ENCODE peak calls at places on chromosomes 6 and 20, in seven cellular contexts. A is neuronal stem cell, P is H9, D is mesenchymal stem cell, S is IMR-90, L is trophoblast cell, T is mesendoderm. E is an unnamed sample.

GRCh38 chr6:47106721-47107197 is 64.6 kb upstream of the ADGRF1 start:
- DNase-seq in A (no peak), P (peak), D (no peak), S (no peak), L (peak), T (peak), E (no peak)

GRCh38 chr6:18154507-18155272 is at the start of gene TPMT:
- DNase-seq in A (no peak), P (no peak), D (no peak), S (no peak), L (peak), T (no peak), E (no peak)

GRCh38 chr6:322940-323729 is 30.8 kb downstream of the DUSP22 start:
- DNase-seq in A (no peak), P (no peak), D (no peak), S (no peak), L (no peak), T (no peak), E (no peak)

GRCh38 chr6:20606831-20607230 is 72.6 kb downstream of the CDKAL1 start:
- DNase-seq in A (no peak), P (no peak), D (no peak), S (no peak), L (no peak), T (peak), E (no peak)

GRCh38 chr20:4717816-4718215 is 3.9 kb upstream of the PRND start:
- DNase-seq in A (no peak), P (no peak), D (no peak), S (no peak), L (no peak), T (peak), E (no peak)

GRCh38 chr6:17165383-17165782 is 63.5 kb downstream of the STMND1 start:
- DNase-seq in A (no peak), P (no peak), D (no peak), S (peak), L (peak), T (no peak), E (no peak)

GRCh38 chr6:551405-551804 is 105.5 kb downstream of the HUS1B start:
- DNase-seq in A (peak), P (peak), D (peak), S (peak), L (no peak), T (peak), E (peak)

GRCh38 chr20:38812182-38812581 is 6.7 kb downstream of the PPP1R16B start:
- DNase-seq in A (no peak), P (no peak), D (no peak), S (no peak), L (no peak), T (no peak), E (no peak)

GRCh38 chr6:43647613-43648012 is 2.8 kb downstream of the RSPH9 start:
- DNase-seq in A (no peak), P (no peak), D (no peak), S (no peak), L (no peak), T (no peak), E (no peak)

GRCh38 chr6:136036071-136036380 is 184.5 kb downstream of the PDE7B start:
- DNase-seq in A (no peak), P (no peak), D (no peak), S (no peak), L (no peak), T (no peak), E (no peak)

GRCh38 chr6:29926795-29927427 is 15.4 kb upstream of the HLA-A start:
- DNase-seq in A (no peak), P (peak), D (no peak), S (peak), L (peak), T (no peak), E (no peak)

GRCh38 chr6:42929928-42930360 is 664 bp downstream of the CNPY3 start:
- DNase-seq in A (no peak), P (no peak), D (peak), S (peak), L (peak), T (no peak), E (no peak)

GRCh38 chr6:73074175-73074574 is 151.1 kb downstream of the KHDC1L start:
- DNase-seq in A (no peak), P (no peak), D (no peak), S (peak), L (no peak), T (no peak), E (no peak)

GRCh38 chr20:4465855-4466545 is 255.7 kb upstream of the PRND start:
- DNase-seq in A (no peak), P (no peak), D (no peak), S (peak), L (no peak), T (no peak), E (no peak)

GRCh38 chr20:43096471-43096870 is 93.2 kb downstream of the PTPRT start:
- DNase-seq in A (no peak), P (peak), D (no peak), S (no peak), L (no peak), T (peak), E (peak)

GRCh38 chr6:163643866-163644265 is 229.3 kb downstream of the QKI start:
- DNase-seq in A (no peak), P (no peak), D (no peak), S (no peak), L (no peak), T (peak), E (no peak)

GRCh38 chr6:20056350-20056992 is 155.8 kb downstream of the MBOAT1 start:
- DNase-seq in A (peak), P (no peak), D (peak), S (peak), L (peak), T (peak), E (no peak)

GRCh38 chr6:5302995-5303622 is 41.8 kb downstream of the FARS2 start:
- DNase-seq in A (peak), P (peak), D (peak), S (peak), L (peak), T (peak), E (no peak)

GRCh38 chr6:36445651-36446050 is 2.9 kb downstream of the KCTD20 start:
- DNase-seq in A (no peak), P (no peak), D (no peak), S (no peak), L (no peak), T (no peak), E (no peak)

GRCh38 chr6:42279144-42279781 is 61.6 kb upstream of the MRPS10 start:
- DNase-seq in A (no peak), P (no peak), D (no peak), S (peak), L (no peak), T (no peak), E (no peak)

GRCh38 chr6:129497591-129498555 is 212.1 kb downstream of the ARHGAP18 start:
- DNase-seq in A (no peak), P (no peak), D (no peak), S (peak), L (peak), T (no peak), E (no peak)

GRCh38 chr6:149271348-149272340 is 45.9 kb upstream of the TAB2 start:
- DNase-seq in A (no peak), P (no peak), D (peak), S (no peak), L (peak), T (peak), E (no peak)

GRCh38 chr20:10131612-10132345 is 86.9 kb upstream of the SNAP25 start:
- DNase-seq in A (no peak), P (peak), D (no peak), S (peak), L (no peak), T (no peak), E (peak)

GRCh38 chr6:6825986-6826901 is 237.7 kb downstream of the LY86 start:
- DNase-seq in A (no peak), P (no peak), D (no peak), S (no peak), L (no peak), T (no peak), E (no peak)

GRCh38 chr6:149443411-149444181 is 41.2 kb downstream of the ZC3H12D start:
- DNase-seq in A (no peak), P (no peak), D (peak), S (peak), L (no peak), T (no peak), E (no peak)

GRCh38 chr20:45545754-45546453 is 1.3 kb downstream of the EPPIN start:
- DNase-seq in A (peak), P (peak), D (peak), S (peak), L (peak), T (peak), E (no peak)

GRCh38 chr6:35052694-35053565 is 88.2 kb downstream of the TCP11 start:
- DNase-seq in A (peak), P (no peak), D (peak), S (peak), L (no peak), T (no peak), E (no peak)

GRCh38 chr6:143701343-143702234 is 23.8 kb downstream of the PHACTR2 start:
- DNase-seq in A (no peak), P (no peak), D (no peak), S (peak), L (no peak), T (no peak), E (no peak)

GRCh38 chr6:158472453-158472852 is 87.4 kb upstream of the TMEM181 start:
- DNase-seq in A (no peak), P (no peak), D (no peak), S (no peak), L (no peak), T (no peak), E (no peak)

GRCh38 chr6:158475344-158476302 is 84.3 kb upstream of the TMEM181 start:
- DNase-seq in A (no peak), P (no peak), D (peak), S (peak), L (no peak), T (no peak), E (no peak)

GRCh38 chr6:158474961-158475343 is 84.9 kb upstream of the TMEM181 start:
- DNase-seq in A (no peak), P (no peak), D (peak), S (peak), L (no peak), T (no peak), E (no peak)

GRCh38 chr6:158480989-158481388 is 78.9 kb upstream of the TMEM181 start:
- DNase-seq in A (no peak), P (no peak), D (no peak), S (no peak), L (no peak), T (no peak), E (no peak)

GRCh38 chr6:158476389-158476788 is 83.5 kb upstream of the TMEM181 start:
- DNase-seq in A (no peak), P (no peak), D (no peak), S (no peak), L (no peak), T (no peak), E (no peak)
- H3K18ac ChIP-seq in A (no peak), P (no peak), D (no peak), S (no peak), L (no peak), T (no peak), E (no peak)

GRCh38 chr20:57361517-57361916 is 10.5 kb downstream of the RAE1 start:
- DNase-seq in A (no peak), P (no peak), D (peak), S (peak), L (peak), T (peak), E (no peak)

GRCh38 chr20:57370316-57370715 is 19.3 kb downstream of the RAE1 start:
- DNase-seq in A (no peak), P (no peak), D (no peak), S (no peak), L (no peak), T (no peak), E (no peak)

GRCh38 chr20:57369601-57370000 is 18.5 kb downstream of the RAE1 start:
- DNase-seq in A (no peak), P (no peak), D (no peak), S (no peak), L (no peak), T (no peak), E (no peak)

DNA sequence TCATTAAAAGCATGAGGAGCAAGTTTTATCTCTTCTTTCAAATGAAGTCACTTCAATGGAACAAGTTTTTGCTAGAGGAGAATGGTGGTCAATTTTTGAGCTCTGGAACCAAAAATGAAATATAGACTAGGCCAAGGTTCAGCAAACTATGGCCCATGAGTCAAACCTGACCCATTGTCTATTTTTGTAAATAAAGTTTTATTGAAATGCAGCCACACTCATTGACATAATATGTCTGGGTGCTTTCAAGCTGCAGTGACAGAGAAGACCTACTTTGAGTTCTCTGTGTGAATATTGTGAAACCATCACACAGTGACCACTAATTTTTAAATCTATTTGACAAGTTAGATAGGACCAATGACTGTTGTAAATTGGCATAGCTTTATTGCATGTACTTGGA is 13.4 kb downstream of the RAE1 start:
- DNase-seq in A (no peak), P (no peak), D (no peak), S (no peak), L (no peak), T (no peak), E (no peak)
- H3K18ac ChIP-seq in A (no peak), P (no peak), D (no peak), S (no peak), L (no peak), T (no peak), E (no peak)

GRCh38 chr20:25165128-25165527 is 30.4 kb upstream of the ENTPD6 start:
- DNase-seq in A (no peak), P (no peak), D (no peak), S (no peak), L (no peak), T (no peak), E (no peak)

GRCh38 chr20:25160457-25160856 is 35.1 kb upstream of the ENTPD6 start:
- DNase-seq in A (no peak), P (no peak), D (no peak), S (no peak), L (no peak), T (no peak), E (no peak)

GRCh38 chr20:25158043-25158442 is 37.5 kb upstream of the ENTPD6 start:
- DNase-seq in A (no peak), P (no peak), D (no peak), S (no peak), L (no peak), T (no peak), E (no peak)

DNA sequence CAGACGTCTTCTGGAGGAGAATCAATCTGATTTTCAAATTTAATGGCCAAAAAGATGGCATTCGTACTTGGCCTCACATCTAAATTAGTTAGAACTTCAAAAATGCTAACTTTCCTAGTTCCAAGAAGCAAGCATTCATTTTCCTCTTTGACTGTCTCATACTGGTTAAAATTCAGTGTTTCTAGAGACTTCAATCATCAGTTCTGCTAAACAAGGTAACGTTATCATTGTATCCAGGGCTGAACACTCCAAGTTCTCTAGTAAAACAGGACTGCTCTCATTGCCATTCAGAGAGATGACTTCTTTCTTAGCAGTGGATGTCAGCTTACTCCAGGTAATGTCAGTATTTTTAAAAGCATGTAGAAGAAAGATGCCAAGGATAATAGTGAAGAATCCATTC is 34.6 kb upstream of the ENTPD6 start:
- DNase-seq in A (no peak), P (no peak), D (no peak), S (no peak), L (no peak), T (no peak), E (no peak)
- H3K18ac ChIP-seq in A (no peak), P (no peak), D (no peak), S (no peak), L (no peak), T (no peak), E (no peak)

GRCh38 chr6:12294851-12295536 is 4.8 kb downstream of the EDN1 start:
- DNase-seq in A (no peak), P (no peak), D (no peak), S (no peak), L (peak), T (no peak), E (no peak)

GRCh38 chr6:12295558-12296254 is 5.5 kb downstream of the EDN1 start:
- DNase-seq in A (no peak), P (no peak), D (no peak), S (no peak), L (no peak), T (no peak), E (no peak)

GRCh38 chr6:12297363-12298016 is 7.3 kb downstream of the EDN1 start:
- DNase-seq in A (no peak), P (no peak), D (no peak), S (no peak), L (peak), T (peak), E (no peak)

GRCh38 chr6:12296604-12297003 is 6.4 kb downstream of the EDN1 start:
- DNase-seq in A (no peak), P (no peak), D (no peak), S (no peak), L (no peak), T (no peak), E (no peak)

DNA sequence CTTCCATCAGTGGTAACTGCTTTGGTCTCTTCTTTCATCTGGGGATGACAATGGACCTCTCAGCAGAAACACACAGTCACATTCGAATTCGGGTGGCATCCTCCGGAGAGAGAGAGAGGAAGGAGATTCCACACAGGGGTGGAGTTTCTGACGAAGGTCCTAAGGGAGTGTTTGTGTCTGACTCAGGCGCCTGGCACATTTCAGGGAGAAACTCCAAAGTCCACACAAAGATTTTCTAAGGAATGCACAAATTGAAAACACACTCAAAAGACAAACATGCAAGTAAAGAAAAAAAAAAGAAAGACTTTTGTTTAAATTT is 6.1 kb downstream of the EDN1 start:
- DNase-seq in A (no peak), P (no peak), D (peak), S (peak), L (peak), T (peak), E (no peak)
- H3K18ac ChIP-seq in A (no peak), P (no peak), D (no peak), S (peak), L (no peak), T (no peak), E (no peak)